ENCODE peak calls at places on chromosomes 7 and 10, in nine cellular contexts. U is 8988T; H is SK-N-MC; T is GM03348; L is CD4-positive, alpha-beta T cell; B is cerebellar nuclear complex; R is activated T-cell treated with anti-CD3 and anti-CD28 coated beads, Interleukin-2, amount 50 U/mL, for 24 hours; P is NT2/D1; M is NCI-H1417. C is an unnamed sample.

GRCh38 chr10:37234692-37235091 is 109.3 kb downstream of the ANKRD30A start:
- DNase-seq in M (no peak), R (no peak), U (no peak), H (no peak), P (no peak), L (no peak), B (no peak), T (no peak), C (no peak)

GRCh38 chr7:42128703-42129102 is 108.3 kb downstream of the GLI3 start:
- DNase-seq in H (no peak), U (no peak), M (no peak), B (no peak), R (no peak), L (no peak), P (no peak), T (no peak), C (no peak)

GRCh38 chr10:101032637-101033201 is 1.7 kb downstream of the SFXN3 start:
- DNase-seq in M (no peak), P (no peak), U (no peak), B (peak), L (peak), H (no peak), R (peak), T (peak), C (no peak)

GRCh38 chr10:94963901-94964300 is 25.4 kb downstream of the CYP2C9 start:
- DNase-seq in U (no peak), H (no peak), M (no peak), L (no peak), B (no peak), R (no peak), P (peak), T (peak), C (no peak)

GRCh38 chr7:107622937-107623336 is 37.7 kb upstream of the SLC26A4 start:
- DNase-seq in T (no peak), M (no peak), H (no peak), P (no peak), L (no peak), R (no peak), U (no peak), B (no peak), C (no peak)

GRCh38 chr7:135801045-135801693 is 52.6 kb upstream of the FAM180A start:
- DNase-seq in U (peak), R (no peak), H (peak), T (peak), B (no peak), P (peak), L (no peak), M (peak), C (peak)

GRCh38 chr7:125563964-125564529 is 634.4 kb upstream of the POT1 start:
- DNase-seq in P (no peak), M (no peak), R (no peak), H (no peak), T (no peak), U (no peak), B (no peak), L (no peak), C (no peak)

GRCh38 chr7:12228024-12228423 is 16.9 kb downstream of the TMEM106B start:
- DNase-seq in M (no peak), R (no peak), L (no peak), B (no peak), P (no peak), H (no peak), T (no peak), U (no peak), C (no peak)

GRCh38 chr10:132021504-132022143 is 39.9 kb upstream of the BNIP3 start:
- DNase-seq in T (no peak), H (no peak), L (no peak), B (no peak), U (no peak), R (no peak), M (no peak), P (no peak), C (no peak)

C was measured in mucosa of descending colon.